ENCODE peak calls at places on chromosomes 2 and 18, in six cellular contexts. N is neural progenitor cell; L is CD8-positive, alpha-beta memory T cell; D is PC-3; V is right atrium auricular region; O is ovary. U is an unnamed sample. For H3K36me3 and H3K27me3, the result is how much of the 10 kb centered on the place peaks cover.

GRCh38 chr2:180524458-180524857 is 455.9 kb upstream of the UBE2E3 start:
- DNase-seq in D (no peak), V (no peak), O (no peak), N (peak), L (no peak), U (peak)

GRCh38 chr2:95208101-95208500 is 780 bp downstream of the ZNF892 start:
- DNase-seq in V (no peak), L (no peak), D (no peak), N (no peak), O (no peak), U (no peak)

GRCh38 chr2:158488442-158489216 is 31.9 kb downstream of the PKP4 start:
- DNase-seq in N (no peak), D (no peak), O (no peak), V (no peak), L (no peak), U (no peak)

GRCh38 chr18:49658871-49659378 is 97.1 kb downstream of the LIPG start:
- DNase-seq in L (no peak), O (no peak), D (no peak), N (no peak), V (no peak), U (no peak)

GRCh38 chr2:144431384-144431783 is 88.5 kb downstream of the ZEB2 start:
- DNase-seq in N (peak), O (no peak), D (no peak), L (no peak), V (no peak), U (no peak)

GRCh38 chr18:55351220-55351619 is 236.8 kb downstream of the TCF4 start:
- DNase-seq in L (no peak), N (no peak), O (no peak), V (no peak), D (no peak), U (no peak)

GRCh38 chr2:57862727-57863126 is 183.9 kb upstream of the VRK2 start:
- DNase-seq in V (no peak), D (peak), N (peak), O (no peak), L (no peak), U (no peak)

GRCh38 chr18:30682667-30683066 is 359.9 kb downstream of the DSC3 start:
- DNase-seq in V (no peak), D (no peak), L (no peak), N (no peak), O (no peak), U (no peak)

GRCh38 chr2:50066858-50067257 is 912.5 kb upstream of the FSHR start:
- DNase-seq in V (no peak), N (no peak), O (no peak), D (no peak), L (no peak), U (no peak)

GRCh38 chr2:26229595-26229994 is 14.8 kb downstream of the HADHA start:
- DNase-seq in N (no peak), D (no peak), L (no peak), V (no peak), O (no peak), U (no peak)

GRCh38 chr2:9709539-9710285 is 78.9 kb upstream of the YWHAQ start:
- DNase-seq in O (no peak), V (no peak), D (no peak), L (no peak), N (no peak), U (no peak)

GRCh38 chr2:172021955-172022354 is 22.2 kb downstream of the METAP1D start:
- DNase-seq in O (no peak), L (no peak), N (peak), D (no peak), V (no peak), U (no peak)

GRCh38 chr2:173410579-173410978 is 55.9 kb downstream of the CDCA7 start:
- DNase-seq in V (no peak), N (no peak), D (no peak), O (no peak), L (no peak), U (no peak)

GRCh38 chr2:241412144-241412543 is 56.1 kb downstream of the FARP2 start:
- DNase-seq in D (peak), O (no peak), L (no peak), N (no peak), V (no peak), U (peak)

GRCh38 chr18:55272510-55273243 is 313.4 kb upstream of the CCDC68 start:
- DNase-seq in D (no peak), L (no peak), N (no peak), O (no peak), V (peak), U (peak)

GRCh38 chr2:235238537-235238936 is 255.3 kb upstream of the AGAP1 start:
- DNase-seq in V (peak), L (no peak), O (peak), D (peak), N (no peak), U (peak)

GRCh38 chr2:50648031-50648430 is 383.9 kb downstream of the NRXN1 start:
- DNase-seq in O (no peak), L (no peak), D (no peak), V (no peak), N (no peak), U (no peak)

GRCh38 chr2:212330263-212330662 is 208.3 kb downstream of the ERBB4 start:
- DNase-seq in L (no peak), N (no peak), O (no peak), V (no peak), D (no peak), U (peak)

GRCh38 chr2:138602166-138602460 is 100.5 kb downstream of the SPOPL start:
- DNase-seq in N (no peak), V (no peak), D (no peak), L (no peak), O (no peak), U (no peak)

GRCh38 chr2:70907130-70907756 is 28.5 kb upstream of the ATP6V1B1 start:
- DNase-seq in O (no peak), N (peak), V (peak), L (no peak), D (no peak), U (peak)

GRCh38 chr2:111100765-111101162 is 19.9 kb upstream of the BCL2L11 start:
- DNase-seq in N (no peak), V (no peak), D (peak), L (no peak), O (no peak), U (no peak)

GRCh38 chr2:113760400-113760799 is 4.0 kb upstream of the SLC35F5 start:
- DNase-seq in D (peak), O (no peak), L (no peak), N (no peak), V (no peak), U (peak)

GRCh38 chr18:56120781-56121180 is 517.6 kb downstream of the TXNL1 start:
- DNase-seq in O (no peak), D (peak), V (no peak), L (no peak), N (no peak), U (no peak)

GRCh38 chr2:183125659-183126341 is 1.6 kb downstream of the NUP35 start:
- DNase-seq in D (peak), V (no peak), L (no peak), O (no peak), N (no peak), U (no peak)
- H3K4me3 ChIP-seq in D (peak), V (no peak), L (no peak), O (peak), N (peak), U (peak)

DNA sequence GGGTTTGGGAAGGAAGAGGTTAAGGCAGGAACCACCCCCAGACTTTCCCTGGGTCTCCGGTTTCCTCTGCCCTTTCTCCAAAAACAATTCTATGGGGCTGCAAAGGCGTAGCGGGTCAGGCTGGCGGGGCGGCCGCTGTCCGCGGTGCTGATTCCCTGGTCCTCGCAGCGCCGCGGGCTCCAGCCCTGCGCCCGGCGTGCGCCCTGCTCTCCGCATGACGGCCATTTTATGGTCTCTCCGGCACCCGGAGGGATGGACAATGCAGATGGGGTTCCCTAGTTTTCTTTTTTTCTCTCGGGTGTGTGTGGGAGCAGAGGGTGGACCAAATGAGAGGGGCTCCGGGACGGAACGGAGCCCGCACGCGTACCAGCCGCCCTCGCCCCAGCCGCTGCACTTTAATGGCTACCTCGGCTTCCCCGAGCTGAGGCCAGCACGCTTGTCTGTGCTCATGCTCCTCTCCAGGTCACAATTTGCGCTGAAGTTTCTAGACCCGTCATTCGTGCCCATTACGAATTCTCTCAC is 1.6 kb downstream of the ST8SIA3 start:
- DNase-seq in D (no peak), V (no peak), O (no peak), N (peak), L (no peak), U (peak)
- H3K36me3 ChIP-seq in D (under half), V (under half), O (under half), N (under half), L (under half), U (under half)

DNA sequence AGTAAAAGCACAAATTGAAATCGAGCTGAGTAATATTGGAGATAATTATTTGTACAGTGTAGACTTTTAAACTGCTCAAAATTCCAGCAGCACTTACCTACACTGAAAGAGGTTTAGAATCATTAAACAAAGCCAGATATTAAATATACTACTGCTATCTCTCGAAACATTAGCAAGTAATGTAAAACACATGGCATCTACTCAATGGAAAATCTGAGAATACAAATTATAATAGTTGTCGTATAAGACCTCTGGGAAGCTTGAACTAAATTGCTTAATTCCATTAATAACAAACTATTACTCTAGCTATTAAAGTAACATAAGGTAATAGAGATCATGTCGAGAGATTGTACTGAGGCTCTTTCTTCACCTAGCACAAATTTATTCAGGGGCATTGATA is 108.9 kb downstream of the KLHL29 start:
- DNase-seq in L (no peak), V (no peak), N (no peak), O (no peak), D (no peak), U (no peak)
- H3K27me3 ChIP-seq in L (under half), V (under half), N (under half), O (under half), D (under half), U (under half)

GRCh38 chr2:101766871-101767739 is 69.6 kb downstream of the MAP4K4 start:
- DNase-seq in D (peak), O (no peak), V (no peak), N (peak), L (no peak), U (peak)
- H3K4me3 ChIP-seq in D (no peak), O (no peak), V (no peak), N (peak), L (no peak), U (no peak)

GRCh38 chr2:3505771-3506170 is 13.6 kb downstream of the ADI1 start:
- DNase-seq in N (no peak), D (no peak), L (no peak), V (peak), O (no peak), U (no peak)

GRCh38 chr2:3500326-3500899 is 18.9 kb downstream of the ADI1 start:
- DNase-seq in V (peak), D (no peak), O (no peak), N (no peak), L (no peak), U (no peak)

GRCh38 chr2:3503483-3503882 is 15.8 kb downstream of the ADI1 start:
- DNase-seq in D (no peak), O (no peak), V (no peak), L (no peak), N (no peak), U (no peak)

GRCh38 chr2:3504741-3505140 is 14.6 kb downstream of the ADI1 start:
- DNase-seq in V (no peak), D (no peak), L (no peak), O (no peak), N (no peak), U (no peak)

GRCh38 chr2:3503046-3503445 is 16.3 kb downstream of the ADI1 start:
- DNase-seq in O (no peak), L (no peak), D (no peak), V (no peak), N (no peak), U (no peak)
- H3K36me3 ChIP-seq in O (under half), L (under half), D (under half), V (half or more), N (under half), U (under half)

DNA sequence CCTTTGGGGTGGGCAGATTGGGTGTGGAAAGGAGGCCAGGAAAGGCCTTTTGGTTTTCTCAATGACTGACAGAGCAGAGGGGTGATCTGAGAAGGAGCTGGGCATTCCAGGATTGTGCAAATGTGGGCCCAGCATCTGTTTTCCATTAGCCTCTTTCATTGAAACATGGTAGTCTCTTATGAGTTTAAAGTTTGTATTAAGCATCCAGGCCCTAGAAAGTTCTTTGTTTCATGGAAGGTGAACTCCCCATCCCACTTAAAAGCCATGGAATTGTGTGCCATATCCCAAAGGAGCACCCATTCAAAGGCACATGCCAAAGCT is 410.9 kb upstream of the TNP1 start:
- DNase-seq in D (no peak), L (no peak), N (no peak), V (no peak), O (no peak), U (no peak)
- H3K27me3 ChIP-seq in D (under half), L (under half), N (half or more), V (under half), O (under half), U (under half)

GRCh38 chr18:37525302-37525585 is 40.4 kb downstream of the CELF4 start:
- DNase-seq in O (no peak), N (no peak), L (no peak), V (no peak), D (no peak), U (no peak)
- H3K4me3 ChIP-seq in O (no peak), N (peak), L (no peak), V (no peak), D (no peak), U (no peak)

DNA sequence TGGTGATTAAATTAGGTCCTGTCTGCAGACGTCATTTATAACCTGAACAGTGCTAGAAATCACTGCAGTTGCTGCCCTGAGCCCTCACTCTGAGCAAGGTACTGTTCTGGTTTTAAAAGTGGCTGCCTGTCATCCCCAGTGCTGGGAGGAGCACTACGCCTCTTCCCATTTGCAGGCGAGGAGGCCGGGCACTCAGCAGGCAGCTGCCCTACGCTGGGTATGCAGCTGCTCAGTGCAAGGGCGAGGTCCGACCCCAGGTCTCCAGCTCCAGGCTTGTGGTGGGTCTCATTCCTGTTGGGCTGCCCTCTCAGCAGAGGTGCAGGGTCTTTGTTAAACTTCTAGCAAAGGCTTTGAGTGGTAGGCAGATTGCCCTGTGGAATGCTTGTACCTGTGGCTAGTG is 15.7 kb downstream of the CNDP2 start:
- DNase-seq in D (no peak), L (no peak), N (no peak), V (no peak), O (no peak), U (no peak)
- H3K36me3 ChIP-seq in D (under half), L (half or more), N (under half), V (half or more), O (under half), U (under half)

GRCh38 chr18:22174341-22175148 is 5.2 kb downstream of the GATA6 start:
- DNase-seq in D (no peak), N (peak), O (peak), V (no peak), L (no peak), U (no peak)

GRCh38 chr18:22171839-22172582 is 2.6 kb downstream of the GATA6 start:
- DNase-seq in O (peak), V (no peak), L (no peak), N (peak), D (no peak), U (no peak)

GRCh38 chr18:22173928-22174301 is 4.5 kb downstream of the GATA6 start:
- DNase-seq in D (no peak), O (peak), L (no peak), N (peak), V (no peak), U (no peak)

GRCh38 chr18:22172594-22173049 is 3.2 kb downstream of the GATA6 start:
- DNase-seq in N (no peak), L (no peak), D (no peak), O (peak), V (no peak), U (no peak)

GRCh38 chr18:22173221-22173927 is 4.0 kb downstream of the GATA6 start:
- DNase-seq in V (no peak), N (no peak), L (no peak), O (peak), D (no peak), U (no peak)
- H3K27me3 ChIP-seq in V (under half), N (half or more), L (under half), O (under half), D (under half), U (under half)

U was measured in MG63.